ENCODE peak calls at places on chromosomes 6 and 20, in ten cellular contexts. T, H, J, V, U, Q, I, P, M and G are unnamed samples.

GRCh38 chr6:1635305-1636010 is 25.7 kb downstream of the FOXC1 start:
- DNase-seq in T (no peak), H (no peak), J (no peak), V (no peak), U (no peak), Q (no peak), I (no peak), P (no peak), M (no peak), G (no peak)

GRCh38 chr6:116530436-116530835 is 15.0 kb downstream of the TRAPPC3L start:
- DNase-seq in T (no peak), H (no peak), J (no peak), V (no peak), U (no peak), Q (no peak), I (no peak), P (peak), M (no peak), G (no peak)

GRCh38 chr6:43258180-43258579 is 14.9 kb downstream of the TTBK1 start:
- DNase-seq in T (no peak), H (no peak), J (no peak), V (no peak), U (no peak), Q (no peak), I (no peak), P (no peak), M (no peak), G (no peak)

GRCh38 chr6:157185171-157185570 is 138.1 kb downstream of the TMEM242 start:
- DNase-seq in T (no peak), H (no peak), J (no peak), V (no peak), U (no peak), Q (no peak), I (no peak), P (no peak), M (no peak), G (no peak)

GRCh38 chr6:17583811-17584210 is 16.3 kb upstream of the FAM8A1 start:
- DNase-seq in T (peak), H (no peak), J (peak), V (no peak), U (no peak), Q (no peak), I (peak), P (no peak), M (no peak), G (no peak)

GRCh38 chr6:36544228-36544627 is 3.1 kb downstream of the STK38 start:
- DNase-seq in T (peak), H (no peak), J (no peak), V (no peak), U (no peak), Q (peak), I (no peak), P (peak), M (no peak), G (no peak)

GRCh38 chr6:39100358-39100757 is 14.6 kb downstream of the SAYSD1 start:
- DNase-seq in T (no peak), H (no peak), J (no peak), V (no peak), U (no peak), Q (no peak), I (no peak), P (no peak), M (no peak), G (no peak)

GRCh38 chr6:41966961-41967311 is 25.3 kb upstream of the CCND3 start:
- DNase-seq in T (peak), H (no peak), J (peak), V (no peak), U (no peak), Q (no peak), I (no peak), P (peak), M (no peak), G (peak)

GRCh38 chr6:53312355-53312754 is 36.4 kb downstream of the ELOVL5 start:
- DNase-seq in T (no peak), H (no peak), J (no peak), V (no peak), U (no peak), Q (no peak), I (no peak), P (no peak), M (no peak), G (no peak)

GRCh38 chr6:155093430-155093829 is 98.3 kb downstream of the TIAM2 start:
- DNase-seq in T (no peak), H (no peak), J (no peak), V (no peak), U (no peak), Q (no peak), I (no peak), P (no peak), M (no peak), G (no peak)

GRCh38 chr6:144036064-144036873 is 28.2 kb upstream of the PLAGL1 start:
- DNase-seq in T (peak), H (peak), J (peak), V (no peak), U (peak), Q (no peak), I (peak), P (no peak), M (no peak), G (no peak)

GRCh38 chr6:15948930-15949900 is 179.7 kb upstream of the MYLIP start:
- DNase-seq in T (peak), H (peak), J (peak), V (no peak), U (no peak), Q (no peak), I (no peak), P (peak), M (no peak), G (peak)

GRCh38 chr6:148565931-148566663 is 180.7 kb upstream of the UST start:
- DNase-seq in T (peak), H (no peak), J (peak), V (no peak), U (peak), Q (no peak), I (peak), P (peak), M (no peak), G (peak)

GRCh38 chr6:150730801-150731445 is 131.2 kb downstream of the PLEKHG1 start:
- DNase-seq in T (no peak), H (no peak), J (no peak), V (no peak), U (no peak), Q (no peak), I (no peak), P (no peak), M (no peak), G (no peak)

GRCh38 chr6:26270121-26270861 is 94.7 kb upstream of the BTN3A2 start:
- DNase-seq in T (no peak), H (peak), J (peak), V (no peak), U (no peak), Q (no peak), I (no peak), P (no peak), M (no peak), G (no peak)
- H3K4me3 ChIP-seq in T (peak), H (peak), J (peak), V (peak), U (no peak), Q (no peak), I (peak), P (no peak), M (no peak), G (no peak)

GRCh38 chr6:3869632-3870527 is 20.7 kb downstream of the FAM50B start:
- DNase-seq in T (no peak), H (no peak), J (no peak), V (no peak), U (no peak), Q (no peak), I (no peak), P (no peak), M (no peak), G (peak)
- H3K4me3 ChIP-seq in T (no peak), H (no peak), J (no peak), V (no peak), U (no peak), Q (no peak), I (no peak), P (no peak), M (no peak), G (no peak)

GRCh38 chr20:63857751-63858392 is 3.4 kb upstream of the ABHD16B start:
- DNase-seq in T (peak), H (no peak), J (no peak), V (no peak), U (no peak), Q (no peak), I (no peak), P (no peak), M (peak), G (no peak)
- H3K4me3 ChIP-seq in T (no peak), H (no peak), J (no peak), V (no peak), U (no peak), Q (no peak), I (no peak), P (no peak), M (peak), G (no peak)

GRCh38 chr6:40251609-40252008 is 317.3 kb upstream of the MOCS1 start:
- DNase-seq in T (no peak), H (no peak), J (no peak), V (no peak), U (no peak), Q (no peak), I (no peak), P (no peak), M (no peak), G (no peak)
- H3K4me3 ChIP-seq in T (no peak), H (no peak), J (no peak), V (no peak), U (no peak), Q (no peak), I (no peak), P (no peak), M (no peak), G (no peak)

GRCh38 chr20:32366380-32366779 is 8.2 kb downstream of the ASXL1 start:
- DNase-seq in T (no peak), H (no peak), J (no peak), V (no peak), U (no peak), Q (no peak), I (no peak), P (no peak), M (no peak), G (no peak)
- H3K4me3 ChIP-seq in T (no peak), H (no peak), J (no peak), V (no peak), U (no peak), Q (no peak), I (no peak), P (no peak), M (no peak), G (no peak)

GRCh38 chr6:12291785-12292604 is 1.8 kb downstream of the EDN1 start:
- DNase-seq in T (peak), H (no peak), J (peak), V (no peak), U (no peak), Q (no peak), I (no peak), P (peak), M (no peak), G (peak)
- H3K4me3 ChIP-seq in T (peak), H (no peak), J (peak), V (peak), U (peak), Q (peak), I (peak), P (peak), M (peak), G (peak)